ENCODE peak calls at places on chromosome 11, in ten cellular contexts. T is ovary, O is adrenal gland, J is Peyer's patch, W is transverse colon, C is K562, D is A549, H is spleen, V is uterus, X is GM12878. B is an unnamed sample.

GRCh38 chr11:122803306-122803705 is 35.0 kb upstream of the CRTAM start:
- DNase-seq in T (no peak), O (no peak), J (no peak), W (no peak), C (no peak), D (no peak), H (no peak), V (no peak), X (no peak), B (peak)

GRCh38 chr11:503179-503981 is 3.7 kb downstream of the RNH1 start:
- DNase-seq in T (peak), O (peak), J (peak), W (peak), C (peak), D (no peak), H (peak), V (peak), X (peak), B (no peak)

GRCh38 chr11:57458410-57459111 is 1.8 kb upstream of the RTN4RL2 start:
- DNase-seq in T (peak), O (peak), J (peak), W (peak), C (peak), D (peak), H (peak), V (no peak), X (no peak), B (no peak)

GRCh38 chr11:123194308-123195181 is 503 bp downstream of the CLMP start:
- DNase-seq in T (peak), O (peak), J (no peak), W (no peak), C (no peak), D (no peak), H (no peak), V (peak), X (no peak), B (no peak)

GRCh38 chr11:30800904-30801303 is 214.8 kb upstream of the MPPED2 start:
- DNase-seq in T (no peak), O (no peak), J (no peak), W (no peak), C (no peak), D (no peak), H (no peak), V (no peak), X (no peak), B (no peak)

GRCh38 chr11:44997566-44997965 is 46.9 kb upstream of the TP53I11 start:
- DNase-seq in T (no peak), O (no peak), J (no peak), W (no peak), C (no peak), D (no peak), H (no peak), V (no peak), X (no peak), B (no peak)

GRCh38 chr11:1852885-1853284 is at the start of gene LSP1:
- DNase-seq in T (no peak), O (no peak), J (peak), W (peak), C (no peak), D (no peak), H (peak), V (no peak), X (peak), B (no peak)

GRCh38 chr11:122422707-122423106 is 232.8 kb upstream of the UBASH3B start:
- DNase-seq in T (no peak), O (no peak), J (no peak), W (no peak), C (no peak), D (peak), H (no peak), V (no peak), X (no peak), B (no peak)

GRCh38 chr11:33777906-33778305 is 3.6 kb upstream of the FBXO3 start:
- DNase-seq in T (no peak), O (no peak), J (no peak), W (no peak), C (no peak), D (no peak), H (no peak), V (no peak), X (no peak), B (no peak)

GRCh38 chr11:63015521-63016215 is at the start of gene SLC22A8:
- DNase-seq in T (no peak), O (no peak), J (no peak), W (no peak), C (no peak), D (no peak), H (no peak), V (no peak), X (no peak), B (no peak)

GRCh38 chr11:74037309-74037708 is 28.4 kb upstream of the UCP3 start:
- DNase-seq in T (no peak), O (no peak), J (no peak), W (no peak), C (no peak), D (peak), H (no peak), V (no peak), X (no peak), B (no peak)

GRCh38 chr11:944711-945470 is 19.2 kb downstream of the AP2A2 start:
- DNase-seq in T (no peak), O (no peak), J (no peak), W (no peak), C (peak), D (peak), H (no peak), V (no peak), X (no peak), B (no peak)

GRCh38 chr11:116481126-116481644 is 291.6 kb downstream of the BUD13 start:
- DNase-seq in T (no peak), O (no peak), J (no peak), W (no peak), C (no peak), D (no peak), H (no peak), V (no peak), X (no peak), B (no peak)

GRCh38 chr11:116787436-116787785 is 412 bp downstream of the ZPR1 start:
- DNase-seq in T (no peak), O (no peak), J (no peak), W (no peak), C (no peak), D (no peak), H (no peak), V (no peak), X (no peak), B (no peak)

GRCh38 chr11:126190792-126191191 is 20.7 kb downstream of the RPUSD4 start:
- DNase-seq in T (no peak), O (no peak), J (no peak), W (no peak), C (no peak), D (no peak), H (no peak), V (peak), X (no peak), B (no peak)

GRCh38 chr11:10426475-10426874 is 28.6 kb upstream of the AMPD3 start:
- DNase-seq in T (no peak), O (no peak), J (no peak), W (no peak), C (no peak), D (no peak), H (no peak), V (no peak), X (no peak), B (no peak)

DNA sequence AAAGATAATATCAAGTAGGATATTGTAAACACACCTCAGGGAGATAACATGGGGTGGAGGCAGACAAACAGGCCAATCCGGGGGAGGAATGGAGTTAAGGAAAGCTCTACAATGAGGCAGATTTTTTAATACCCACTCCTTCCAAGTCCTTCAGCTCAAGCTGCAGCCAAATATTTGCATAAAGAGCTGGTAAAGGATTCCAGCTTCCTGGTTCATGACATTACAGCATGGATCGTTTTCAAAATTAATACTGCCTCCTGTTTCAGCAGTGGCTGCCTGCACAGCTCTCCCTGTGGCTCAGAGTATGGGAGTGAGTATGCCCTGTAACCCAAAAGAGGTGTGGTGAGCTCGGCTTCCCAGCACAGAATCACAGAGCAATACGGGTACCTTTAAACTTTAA is 5.1 kb downstream of the POU2AF3 start:
- DNase-seq in T (no peak), O (no peak), J (no peak), W (peak), C (no peak), D (peak), H (no peak), V (no peak), X (no peak), B (no peak)
- TF ChIP-seq POLR2A in T (no peak), O (no peak), J (no peak), W (no peak), C (no peak), D (no peak), H (no peak), V (no peak), X (no peak), B (no peak)

DNA sequence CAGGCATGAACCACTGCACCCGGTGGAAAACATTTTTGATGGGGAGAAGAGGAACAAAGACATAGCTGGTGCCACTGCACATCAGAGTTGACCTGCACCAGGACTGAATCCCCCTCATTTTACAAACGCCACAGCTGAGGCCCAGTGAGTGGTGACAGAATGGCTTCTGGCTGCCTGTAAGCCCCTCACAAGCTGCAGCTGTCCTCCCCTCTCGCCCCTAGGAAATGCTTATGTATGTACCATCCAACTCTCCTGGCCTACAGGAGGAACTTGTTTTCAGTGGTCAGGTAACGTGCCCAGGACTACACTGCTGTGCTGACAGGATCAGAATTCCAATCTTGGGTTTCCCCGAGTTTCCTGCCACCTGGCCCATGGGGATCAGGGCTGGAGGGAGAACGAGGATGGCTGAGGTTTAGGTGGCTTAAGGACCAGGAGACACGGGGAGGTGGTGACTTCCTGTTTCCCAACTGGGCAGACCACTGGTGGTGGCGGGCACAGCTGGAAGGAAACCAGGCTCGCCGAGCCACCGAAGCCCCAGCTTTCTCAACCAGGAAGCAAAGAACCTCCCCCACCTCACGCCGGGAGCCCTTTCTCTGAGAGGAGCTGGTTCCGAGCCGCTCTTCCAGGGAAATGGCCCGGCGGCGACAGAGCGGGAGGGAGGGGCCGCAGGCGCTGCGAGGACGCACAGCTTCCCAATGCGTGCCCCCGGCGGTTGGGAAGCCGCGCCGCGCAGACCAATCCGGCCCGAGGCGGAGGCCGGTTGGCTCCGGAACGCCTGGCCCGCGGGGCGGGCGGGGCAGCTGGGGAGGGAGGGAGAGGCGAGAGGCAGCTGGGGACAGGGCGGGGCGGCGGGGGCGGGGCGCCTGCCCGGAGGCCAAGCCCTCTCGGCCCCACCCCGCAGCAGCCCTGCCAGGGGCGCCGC is 1.0 kb upstream of the LRFN4 start:
- DNase-seq in T (peak), O (peak), J (peak), W (peak), C (peak), D (peak), H (peak), V (peak), X (peak), B (peak)
- TF ChIP-seq POLR2A in T (peak), O (peak), J (peak), W (peak), C (peak), D (peak), H (peak), V (peak), X (peak), B (peak)

GRCh38 chr11:78416285-78417174 is 1.1 kb downstream of the GAB2 start:
- DNase-seq in T (peak), O (peak), J (peak), W (peak), C (peak), D (peak), H (peak), V (peak), X (no peak), B (peak)
- TF ChIP-seq POLR2A in T (peak), O (peak), J (peak), W (peak), C (peak), D (no peak), H (no peak), V (peak), X (peak), B (peak)

GRCh38 chr11:85663781-85664560 is 958 bp downstream of the CREBZF start:
- DNase-seq in T (peak), O (peak), J (peak), W (peak), C (peak), D (peak), H (peak), V (peak), X (no peak), B (peak)
- TF ChIP-seq POLR2A in T (no peak), O (peak), J (peak), W (no peak), C (no peak), D (no peak), H (no peak), V (no peak), X (peak), B (peak)

DNA sequence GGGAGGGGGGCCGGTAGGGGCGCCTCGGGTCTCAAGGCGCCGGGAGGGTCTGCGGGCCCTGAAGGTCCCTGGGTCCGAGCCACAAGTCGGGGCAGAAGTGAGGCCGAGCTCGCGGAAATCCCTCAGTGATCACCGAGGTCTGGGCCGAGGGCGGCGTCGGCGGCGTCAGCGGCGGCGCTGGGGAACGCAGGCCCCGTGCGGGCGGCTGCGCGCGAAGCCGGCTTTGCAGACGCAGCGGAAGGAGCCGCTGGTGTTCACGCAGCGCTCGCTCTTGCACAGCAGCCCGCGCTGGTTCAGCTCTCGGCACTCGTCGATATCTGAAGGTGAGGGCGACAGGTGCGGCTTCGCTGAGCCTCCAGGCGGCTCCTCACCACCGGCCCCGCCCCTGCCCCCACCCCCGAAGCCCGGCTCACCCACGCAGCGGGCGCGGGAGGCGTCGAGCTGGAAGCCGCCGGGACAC is 14.1 kb downstream of the SCYL1 start:
- DNase-seq in T (no peak), O (no peak), J (no peak), W (no peak), C (no peak), D (no peak), H (peak), V (no peak), X (no peak), B (no peak)
- TF ChIP-seq POLR2A in T (no peak), O (no peak), J (no peak), W (no peak), C (no peak), D (no peak), H (no peak), V (no peak), X (peak), B (no peak)

B was measured in H54.